ENCODE peak calls at places on chromosomes 12 and 14, in five cellular contexts. R, M, P, T and Y are unnamed samples.

GRCh38 chr14:45246633-45247173 is 6.3 kb downstream of the MIS18BP1 start:
- DNase-seq in R (no peak), M (no peak), P (no peak), T (no peak), Y (no peak)

GRCh38 chr14:72826039-72826438 is 67.9 kb downstream of the DPF3 start:
- DNase-seq in R (no peak), M (no peak), P (no peak), T (no peak), Y (no peak)

GRCh38 chr12:55931780-55932545 is 1.0 kb downstream of the DGKA start:
- DNase-seq in R (peak), M (peak), P (peak), T (no peak), Y (peak)

GRCh38 chr14:103474893-103475292 is 47.7 kb downstream of the CKB start:
- DNase-seq in R (no peak), M (no peak), P (no peak), T (no peak), Y (no peak)

GRCh38 chr12:128654462-128654861 is 169.3 kb downstream of the SLC15A4 start:
- DNase-seq in R (no peak), M (no peak), P (no peak), T (no peak), Y (no peak)

GRCh38 chr12:107634530-107634929 is 51.1 kb upstream of the PWP1 start:
- DNase-seq in R (no peak), M (no peak), P (no peak), T (no peak), Y (no peak)

GRCh38 chr14:88421286-88421685 is 35.8 kb downstream of the SPATA7 start:
- DNase-seq in R (no peak), M (no peak), P (peak), T (no peak), Y (peak)

GRCh38 chr12:53950789-53951576 is 3.7 kb upstream of the HOXC12 start:
- DNase-seq in R (no peak), M (no peak), P (no peak), T (no peak), Y (no peak)

GRCh38 chr14:20345366-20345765 is 1.9 kb downstream of the PARP2 start:
- DNase-seq in R (no peak), M (no peak), P (no peak), T (no peak), Y (no peak)

GRCh38 chr14:104206281-104206904 is 68.0 kb downstream of the KIF26A start:
- DNase-seq in R (no peak), M (no peak), P (no peak), T (no peak), Y (no peak)

GRCh38 chr12:93033948-93034347 is 104.9 kb upstream of the EEA1 start:
- DNase-seq in R (no peak), M (no peak), P (no peak), T (no peak), Y (no peak)

GRCh38 chr14:47391105-47391504 is 284.3 kb downstream of the MDGA2 start:
- DNase-seq in R (no peak), M (no peak), P (no peak), T (no peak), Y (no peak)

GRCh38 chr14:71321556-71322315 is 414.5 kb downstream of the PCNX1 start:
- DNase-seq in R (peak), M (peak), P (peak), T (peak), Y (peak)

GRCh38 chr12:18139989-18140596 is 50.1 kb upstream of the RERGL start:
- DNase-seq in R (peak), M (peak), P (peak), T (no peak), Y (peak)

GRCh38 chr12:34342048-34342447 is 319.8 kb downstream of the ALG10 start:
- DNase-seq in R (no peak), M (no peak), P (peak), T (no peak), Y (no peak)

GRCh38 chr12:6688543-6688999 is 604 bp downstream of the ZNF384 start:
- DNase-seq in R (no peak), M (peak), P (peak), T (no peak), Y (peak)

GRCh38 chr12:42556917-42557316 is 32.6 kb downstream of the PRICKLE1 start:
- DNase-seq in R (no peak), M (no peak), P (no peak), T (no peak), Y (no peak)

GRCh38 chr12:98198261-98198982 is 317.0 kb upstream of the TMPO start:
- DNase-seq in R (no peak), M (peak), P (no peak), T (no peak), Y (no peak)

GRCh38 chr12:122486805-122487426 is 13.8 kb downstream of the ZCCHC8 start:
- DNase-seq in R (no peak), M (no peak), P (no peak), T (no peak), Y (no peak)

GRCh38 chr12:93376436-93377251 is 1.1 kb upstream of the NUDT4 start:
- DNase-seq in R (no peak), M (no peak), P (peak), T (peak), Y (peak)

GRCh38 chr14:99441157-99441870 is 39.3 kb downstream of the SETD3 start:
- DNase-seq in R (no peak), M (no peak), P (no peak), T (no peak), Y (no peak)

GRCh38 chr12:7271904-7272303 is 32.0 kb upstream of the ACSM4 start:
- DNase-seq in R (no peak), M (no peak), P (no peak), T (no peak), Y (peak)

GRCh38 chr14:71416392-71416791 is 509.1 kb downstream of the PCNX1 start:
- DNase-seq in R (no peak), M (no peak), P (no peak), T (no peak), Y (peak)

GRCh38 chr14:104869669-104870367 is 4.8 kb downstream of the CEP170B start:
- DNase-seq in R (no peak), M (no peak), P (no peak), T (no peak), Y (no peak)